ENCODE peak calls at places on chromosomes 1 and 21, in eight cellular contexts. H is fibroblast of lung; E is cardiac fibroblast; W is endodermal cell; G is PC-3; V is A549; I is tibial nerve; P is activated CD8-positive, alpha-beta T cell treated with anti-CD3 and anti-CD28 coated beads for 36 hours. R is an unnamed sample.

GRCh38 chr1:35555601-35556477 is 1.4 kb downstream of the KIAA0319L start:
- DNase-seq in H (peak), E (peak), W (no peak), G (peak), V (peak), I (no peak), P (no peak), R (no peak)

GRCh38 chr1:219958875-219959417 is 30.6 kb upstream of the SLC30A10 start:
- DNase-seq in H (no peak), E (no peak), W (no peak), G (peak), V (no peak), I (no peak), P (no peak), R (no peak)

GRCh38 chr1:16117369-16117768 is 38.5 kb downstream of the EPHA2 start:
- DNase-seq in H (peak), E (peak), W (no peak), G (no peak), V (no peak), I (no peak), P (no peak), R (peak)

GRCh38 chr1:184860985-184861754 is 106.5 kb upstream of the EDEM3 start:
- DNase-seq in H (no peak), E (no peak), W (no peak), G (no peak), V (no peak), I (no peak), P (no peak), R (no peak)

GRCh38 chr1:178371999-178372398 is 124.8 kb downstream of the CLEC20A start:
- DNase-seq in H (peak), E (no peak), W (no peak), G (no peak), V (no peak), I (no peak), P (no peak), R (no peak)

GRCh38 chr21:34815831-34816700 is 147.3 kb downstream of the CLIC6 start:
- DNase-seq in H (no peak), E (no peak), W (no peak), G (no peak), V (no peak), I (no peak), P (no peak), R (no peak)

GRCh38 chr1:5692649-5693048 is 299.6 kb downstream of the NPHP4 start:
- DNase-seq in H (no peak), E (no peak), W (no peak), G (no peak), V (no peak), I (no peak), P (no peak), R (no peak)

GRCh38 chr1:92994105-92994712 is 32.9 kb upstream of the DIPK1A start:
- DNase-seq in H (peak), E (peak), W (peak), G (peak), V (peak), I (peak), P (peak), R (no peak)

GRCh38 chr1:171872430-171872829 is 31.1 kb downstream of the DNM3 start:
- DNase-seq in H (no peak), E (no peak), W (no peak), G (no peak), V (no peak), I (no peak), P (no peak), R (no peak)

GRCh38 chr21:46347203-46347550 is 23.2 kb downstream of the PCNT start:
- DNase-seq in H (no peak), E (no peak), W (no peak), G (no peak), V (no peak), I (no peak), P (no peak), R (no peak)
- TF ChIP-seq CTCF in H (no peak), E (no peak), W (no peak), G (no peak), V (no peak), I (no peak), P (no peak), R (no peak)

DNA sequence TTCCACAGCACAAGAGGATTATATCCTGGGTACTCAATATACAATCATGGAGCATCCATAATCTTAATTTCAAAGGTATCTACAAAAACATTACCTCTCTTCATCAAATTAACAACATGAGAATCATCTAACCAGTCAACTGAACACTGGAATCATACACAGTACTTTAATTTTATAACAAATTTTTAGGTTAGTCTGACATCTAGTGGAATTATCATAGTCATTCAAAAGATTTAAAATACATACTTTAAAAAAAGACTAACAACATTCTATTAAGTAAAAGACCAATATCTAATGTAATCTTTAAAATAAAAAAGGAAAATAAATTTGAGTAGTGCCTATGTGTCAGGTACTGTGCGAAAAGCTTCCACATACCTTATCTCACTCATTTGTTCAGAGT is 16.8 kb upstream of the SH3GLB1 start:
- DNase-seq in H (peak), E (peak), W (no peak), G (peak), V (no peak), I (no peak), P (no peak), R (no peak)
- TF ChIP-seq CTCF in H (no peak), E (no peak), W (no peak), G (peak), V (peak), I (no peak), P (peak), R (no peak)

GRCh38 chr1:65431111-65431705 is 10.7 kb downstream of the LEPR start:
- DNase-seq in H (peak), E (peak), W (no peak), G (peak), V (peak), I (no peak), P (no peak), R (no peak)
- TF ChIP-seq CTCF in H (peak), E (peak), W (peak), G (peak), V (peak), I (peak), P (peak), R (peak)

GRCh38 chr1:85001742-85002141 is 4.8 kb upstream of the MCOLN2 start:
- DNase-seq in H (no peak), E (no peak), W (no peak), G (no peak), V (no peak), I (no peak), P (no peak), R (no peak)

GRCh38 chr1:84997667-84998600 is 1.0 kb upstream of the MCOLN2 start:
- DNase-seq in H (peak), E (peak), W (peak), G (peak), V (no peak), I (no peak), P (peak), R (no peak)

GRCh38 chr1:84998642-84999280 is 1.8 kb upstream of the MCOLN2 start:
- DNase-seq in H (peak), E (peak), W (peak), G (peak), V (no peak), I (no peak), P (peak), R (no peak)

GRCh38 chr1:84995484-84996334 is 1.2 kb downstream of the MCOLN2 start:
- DNase-seq in H (no peak), E (no peak), W (no peak), G (peak), V (no peak), I (no peak), P (peak), R (no peak)

GRCh38 chr1:84996846-84997666 is at the start of gene MCOLN2:
- DNase-seq in H (peak), E (peak), W (peak), G (peak), V (peak), I (no peak), P (peak), R (no peak)
- TF ChIP-seq CTCF in H (no peak), E (no peak), W (no peak), G (no peak), V (no peak), I (no peak), P (no peak), R (no peak)

GRCh38 chr1:165686121-165686970 is 12.0 kb downstream of the ALDH9A1 start:
- DNase-seq in H (no peak), E (no peak), W (peak), G (peak), V (no peak), I (no peak), P (peak), R (no peak)
- TF ChIP-seq CTCF in H (peak), E (no peak), W (peak), G (peak), V (no peak), I (no peak), P (no peak), R (no peak)